ENCODE peak calls at places on chromosomes 1 and 21, in eight cellular contexts. M is stomach, D is prostate gland, W is Panc1, Q is sigmoid colon, I is esophagus muscularis mucosa, Y is K562, O is upper lobe of left lung. U is an unnamed sample.

GRCh38 chr1:54283997-54284385 is 84.0 kb downstream of the MRPL37 start:
- DNase-seq in M (no peak), D (no peak), W (no peak), Q (no peak), I (no peak), Y (no peak), O (no peak), U (no peak)

GRCh38 chr1:213123532-213123931 is 72.5 kb downstream of the RPS6KC1 start:
- DNase-seq in M (no peak), D (no peak), W (no peak), Q (no peak), I (no peak), Y (no peak), O (no peak), U (no peak)

GRCh38 chr1:50605186-50605875 is 182.1 kb upstream of the DMRTA2 start:
- DNase-seq in M (no peak), D (peak), W (peak), Q (no peak), I (no peak), Y (peak), O (no peak), U (peak)

GRCh38 chr1:43971336-43971980 is 1.6 kb downstream of the DPH2 start:
- DNase-seq in M (no peak), D (no peak), W (no peak), Q (no peak), I (no peak), Y (no peak), O (no peak), U (no peak)

GRCh38 chr1:65946960-65947359 is 154.3 kb downstream of the PDE4B start:
- DNase-seq in M (no peak), D (no peak), W (no peak), Q (no peak), I (no peak), Y (no peak), O (no peak), U (no peak)

GRCh38 chr1:245969274-245969673 is 537.8 kb downstream of the SMYD3 start:
- DNase-seq in M (no peak), D (no peak), W (peak), Q (no peak), I (no peak), Y (no peak), O (no peak), U (no peak)

GRCh38 chr1:38071530-38072266 is 25.1 kb upstream of the POU3F1 start:
- DNase-seq in M (no peak), D (peak), W (peak), Q (no peak), I (no peak), Y (peak), O (no peak), U (no peak)

GRCh38 chr1:25568090-25568833 is 24.9 kb downstream of the LDLRAP1 start:
- DNase-seq in M (peak), D (peak), W (no peak), Q (peak), I (no peak), Y (no peak), O (no peak), U (no peak)

GRCh38 chr1:40384413-40384762 is 10.9 kb downstream of the SMAP2 start:
- DNase-seq in M (peak), D (no peak), W (no peak), Q (no peak), I (no peak), Y (no peak), O (peak), U (no peak)

GRCh38 chr1:189904509-189904908 is 573.2 kb downstream of the BRINP3 start:
- DNase-seq in M (no peak), D (no peak), W (no peak), Q (no peak), I (no peak), Y (no peak), O (no peak), U (no peak)

GRCh38 chr1:167708940-167709389 is 12.8 kb upstream of the MPZL1 start:
- DNase-seq in M (no peak), D (no peak), W (no peak), Q (no peak), I (no peak), Y (no peak), O (no peak), U (no peak)

GRCh38 chr1:213714645-213715044 is 273.1 kb upstream of the PROX1 start:
- DNase-seq in M (no peak), D (no peak), W (no peak), Q (no peak), I (no peak), Y (no peak), O (no peak), U (no peak)

GRCh38 chr1:92909321-92909720 is 51.9 kb downstream of the DIPK1A start:
- DNase-seq in M (no peak), D (no peak), W (no peak), Q (no peak), I (no peak), Y (no peak), O (no peak), U (no peak)

GRCh38 chr1:193190096-193190744 is 3.8 kb upstream of the B3GALT2 start:
- DNase-seq in M (no peak), D (no peak), W (no peak), Q (no peak), I (no peak), Y (no peak), O (no peak), U (no peak)

GRCh38 chr1:229448373-229448772 is 14.5 kb upstream of the ACTA1 start:
- DNase-seq in M (no peak), D (no peak), W (no peak), Q (no peak), I (no peak), Y (no peak), O (no peak), U (no peak)

DNA sequence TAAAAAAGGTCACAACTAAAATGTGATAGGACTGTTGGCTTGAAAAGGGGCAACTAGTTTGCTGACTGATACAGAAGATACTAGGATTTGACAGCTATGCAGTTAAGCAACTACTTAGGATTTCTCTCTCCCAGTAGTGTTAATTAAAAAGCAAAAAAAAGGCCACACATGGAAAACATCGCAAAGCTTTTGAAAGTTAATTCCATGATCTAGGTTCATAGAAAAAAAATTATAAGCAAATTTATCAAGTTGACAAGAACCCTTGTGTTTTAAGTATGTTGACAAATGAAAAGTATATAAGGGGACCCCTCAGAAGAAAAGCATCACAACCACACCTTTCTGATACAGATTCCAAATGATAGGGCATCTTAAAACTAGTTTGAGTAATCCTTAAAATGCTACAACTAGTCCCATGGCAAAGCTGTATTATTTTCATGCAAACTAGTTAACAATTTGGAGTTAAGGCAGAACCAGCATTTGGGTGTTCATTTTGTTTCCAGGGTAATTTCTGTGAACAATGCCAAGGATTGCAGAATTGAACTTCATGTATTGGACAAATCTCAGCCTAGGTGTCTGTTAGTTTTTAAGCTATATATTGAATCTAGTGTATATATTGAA is 4.1 kb downstream of the PNRC2 start:
- DNase-seq in M (no peak), D (no peak), W (no peak), Q (no peak), I (no peak), Y (no peak), O (no peak), U (no peak)
- TF ChIP-seq POLR2AphosphoS5 in M (no peak), D (no peak), W (peak), Q (no peak), I (no peak), Y (peak), O (no peak), U (no peak)

GRCh38 chr1:160949881-160950280 is 4.7 kb downstream of the ITLN2 start:
- DNase-seq in M (no peak), D (no peak), W (no peak), Q (no peak), I (no peak), Y (no peak), O (no peak), U (no peak)

GRCh38 chr1:160950657-160951056 is 4.0 kb downstream of the ITLN2 start:
- DNase-seq in M (no peak), D (no peak), W (no peak), Q (no peak), I (no peak), Y (no peak), O (no peak), U (no peak)

GRCh38 chr1:160953030-160953429 is 1.6 kb downstream of the ITLN2 start:
- DNase-seq in M (no peak), D (peak), W (no peak), Q (no peak), I (no peak), Y (no peak), O (no peak), U (no peak)

GRCh38 chr1:160951443-160952128 is 3.0 kb downstream of the ITLN2 start:
- DNase-seq in M (peak), D (peak), W (peak), Q (no peak), I (no peak), Y (peak), O (peak), U (peak)

DNA sequence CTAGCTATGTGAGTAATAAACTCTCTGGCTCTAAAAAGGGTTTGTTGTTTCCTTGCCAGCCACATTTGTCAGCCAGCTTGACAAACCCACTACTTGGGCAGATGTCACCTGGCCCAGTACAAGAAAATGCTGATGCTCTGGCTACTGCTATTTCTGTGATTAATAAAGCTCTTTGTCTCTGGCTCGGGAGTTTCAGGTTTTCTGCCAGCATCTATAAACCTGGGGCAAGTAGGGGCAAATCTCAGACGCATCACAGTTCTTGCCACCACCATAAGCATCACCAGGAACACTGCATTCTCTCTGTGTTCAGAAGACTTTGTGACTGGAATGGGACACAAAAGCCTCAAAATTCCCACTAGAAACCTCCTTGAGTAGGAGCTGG is 2.5 kb downstream of the ITLN2 start:
- DNase-seq in M (no peak), D (peak), W (no peak), Q (no peak), I (no peak), Y (no peak), O (no peak), U (no peak)
- H3K27ac ChIP-seq in M (no peak), D (peak), W (no peak), Q (no peak), I (no peak), Y (no peak), O (peak), U (no peak)

DNA sequence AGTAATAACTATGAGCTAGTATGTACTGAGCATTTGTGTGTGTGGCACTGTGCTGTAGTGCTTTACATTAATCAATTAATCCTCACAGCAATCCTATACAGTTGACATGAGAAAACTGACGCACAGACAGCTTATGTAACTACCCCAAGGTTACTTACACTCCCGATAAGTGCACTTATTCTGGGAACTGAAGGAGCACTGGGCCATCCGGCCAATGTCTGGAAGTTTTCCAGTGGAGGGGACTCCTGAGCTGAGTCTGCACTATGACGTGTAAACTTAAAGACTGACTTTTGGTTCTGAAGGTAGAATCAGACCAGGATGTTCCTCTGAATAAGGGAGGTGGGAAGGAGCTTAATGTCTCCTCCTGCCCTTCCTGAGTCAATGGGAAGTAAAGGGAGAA is 12.2 kb downstream of the TRABD2B start:
- DNase-seq in M (no peak), D (no peak), W (no peak), Q (no peak), I (no peak), Y (no peak), O (no peak), U (no peak)
- TF ChIP-seq POLR2AphosphoS5 in M (no peak), D (no peak), W (no peak), Q (no peak), I (no peak), Y (no peak), O (no peak), U (no peak)

DNA sequence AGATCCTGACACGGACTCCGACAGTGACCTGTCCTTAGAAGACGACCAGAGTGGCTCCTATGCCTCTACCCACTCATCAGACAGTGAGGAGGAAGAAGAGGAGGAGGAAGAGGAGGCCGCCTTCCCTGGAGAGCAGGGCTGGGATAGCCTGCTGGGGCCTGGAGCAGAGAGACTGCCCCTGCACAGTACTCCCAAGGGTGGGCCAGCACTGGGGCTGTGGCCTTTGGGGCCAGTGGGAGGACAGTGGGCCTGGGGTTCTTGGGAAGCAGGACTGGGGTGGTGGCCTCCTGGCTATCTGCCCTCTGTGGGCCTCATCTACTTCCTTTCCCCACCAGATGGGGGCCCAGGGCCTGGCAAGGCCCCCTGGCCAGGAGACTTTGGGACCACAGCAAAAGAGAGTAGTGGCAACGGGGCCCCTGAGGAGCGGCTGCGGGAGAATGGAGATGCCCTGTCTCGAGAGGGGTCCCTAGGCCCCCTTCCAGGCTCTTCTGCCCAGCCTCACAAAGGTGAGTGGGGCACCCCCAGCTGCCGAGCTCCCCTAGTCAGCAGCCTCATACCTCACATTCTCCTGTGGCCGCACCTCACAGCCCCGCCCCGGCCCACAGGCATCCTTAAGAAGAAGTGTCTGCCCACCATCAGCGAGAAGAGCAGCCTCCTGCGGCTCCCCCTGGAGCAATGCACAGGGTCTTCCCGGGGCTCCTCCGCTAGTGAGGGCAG is 10.0 kb downstream of the PSRC1 start:
- DNase-seq in M (no peak), D (no peak), W (no peak), Q (no peak), I (no peak), Y (no peak), O (no peak), U (peak)
- H3K27ac ChIP-seq in M (no peak), D (peak), W (no peak), Q (no peak), I (no peak), Y (no peak), O (peak), U (no peak)

GRCh38 chr1:2837316-2837715 is 35.8 kb upstream of the TTC34 start:
- DNase-seq in M (no peak), D (no peak), W (no peak), Q (no peak), I (no peak), Y (no peak), O (no peak), U (no peak)
- TF ChIP-seq POLR2AphosphoS5 in M (no peak), D (no peak), W (no peak), Q (no peak), I (no peak), Y (no peak), O (no peak), U (no peak)

DNA sequence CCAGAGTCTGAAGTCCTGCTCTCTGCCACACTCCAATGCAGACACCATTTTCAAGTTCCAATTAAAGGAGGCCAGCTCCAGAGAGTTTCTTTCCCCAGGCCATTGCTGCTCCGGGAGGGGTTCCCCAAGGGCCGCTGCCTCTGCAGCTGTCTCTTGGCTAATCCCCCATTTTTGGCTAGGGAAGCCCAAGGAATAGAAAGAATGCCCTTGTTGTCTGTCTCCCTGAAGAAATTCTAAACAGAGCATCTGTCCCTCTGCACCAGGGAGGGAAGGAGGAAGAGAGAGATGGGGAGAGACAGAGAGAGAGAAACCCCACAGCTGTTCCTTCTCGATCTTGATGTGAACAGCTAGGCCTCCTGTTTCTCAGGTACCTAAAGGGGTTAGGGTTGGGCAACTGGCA is 12.9 kb downstream of the OPTC start:
- DNase-seq in M (no peak), D (no peak), W (no peak), Q (no peak), I (no peak), Y (no peak), O (no peak), U (no peak)
- H3K27ac ChIP-seq in M (peak), D (no peak), W (no peak), Q (peak), I (peak), Y (no peak), O (peak), U (peak)

GRCh38 chr1:234752927-234753326 is 142.9 kb upstream of the IRF2BP2 start:
- DNase-seq in M (no peak), D (no peak), W (no peak), Q (no peak), I (no peak), Y (no peak), O (no peak), U (no peak)

GRCh38 chr1:234753979-234754378 is 144.0 kb upstream of the IRF2BP2 start:
- DNase-seq in M (no peak), D (no peak), W (no peak), Q (no peak), I (no peak), Y (no peak), O (no peak), U (no peak)

GRCh38 chr1:234748713-234749112 is 138.7 kb upstream of the IRF2BP2 start:
- DNase-seq in M (no peak), D (no peak), W (no peak), Q (no peak), I (no peak), Y (no peak), O (no peak), U (no peak)

GRCh38 chr1:234751678-234752077 is 141.7 kb upstream of the IRF2BP2 start:
- DNase-seq in M (no peak), D (no peak), W (no peak), Q (no peak), I (no peak), Y (no peak), O (no peak), U (no peak)

DNA sequence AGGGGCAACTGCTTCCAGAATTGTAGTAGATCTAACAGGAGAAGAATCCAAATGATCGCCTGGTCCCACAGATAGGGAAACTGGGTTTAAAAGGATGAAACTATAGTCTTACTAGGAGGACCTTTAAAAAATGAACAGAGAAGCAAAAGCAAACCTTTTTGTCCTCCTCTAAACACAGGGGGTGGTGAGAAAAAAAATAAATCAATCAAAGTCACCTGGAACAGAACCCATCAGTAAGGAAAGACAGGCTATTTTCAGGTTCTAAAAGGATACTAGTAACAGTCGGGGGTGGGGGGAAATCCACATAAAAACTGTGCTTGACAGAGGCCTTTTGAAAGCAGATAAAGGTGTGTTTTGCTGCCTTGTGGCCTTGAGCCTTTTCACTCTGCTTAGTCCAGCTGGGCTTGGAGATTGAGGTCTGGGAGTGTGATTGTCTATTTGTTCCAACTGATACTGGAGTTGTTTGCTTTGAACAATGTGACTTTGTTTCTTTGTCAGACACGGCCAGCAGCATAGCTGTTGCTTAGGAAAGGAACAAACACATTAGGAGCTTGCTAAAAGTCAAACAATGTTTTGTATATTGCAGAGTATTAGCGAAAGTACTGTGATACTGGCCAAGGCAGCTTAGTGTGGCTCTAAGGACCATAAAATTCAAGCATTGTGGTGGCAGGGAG is 141.1 kb upstream of the IRF2BP2 start:
- DNase-seq in M (peak), D (peak), W (no peak), Q (no peak), I (no peak), Y (peak), O (no peak), U (no peak)
- TF ChIP-seq POLR2AphosphoS5 in M (peak), D (peak), W (no peak), Q (no peak), I (no peak), Y (peak), O (no peak), U (no peak)

DNA sequence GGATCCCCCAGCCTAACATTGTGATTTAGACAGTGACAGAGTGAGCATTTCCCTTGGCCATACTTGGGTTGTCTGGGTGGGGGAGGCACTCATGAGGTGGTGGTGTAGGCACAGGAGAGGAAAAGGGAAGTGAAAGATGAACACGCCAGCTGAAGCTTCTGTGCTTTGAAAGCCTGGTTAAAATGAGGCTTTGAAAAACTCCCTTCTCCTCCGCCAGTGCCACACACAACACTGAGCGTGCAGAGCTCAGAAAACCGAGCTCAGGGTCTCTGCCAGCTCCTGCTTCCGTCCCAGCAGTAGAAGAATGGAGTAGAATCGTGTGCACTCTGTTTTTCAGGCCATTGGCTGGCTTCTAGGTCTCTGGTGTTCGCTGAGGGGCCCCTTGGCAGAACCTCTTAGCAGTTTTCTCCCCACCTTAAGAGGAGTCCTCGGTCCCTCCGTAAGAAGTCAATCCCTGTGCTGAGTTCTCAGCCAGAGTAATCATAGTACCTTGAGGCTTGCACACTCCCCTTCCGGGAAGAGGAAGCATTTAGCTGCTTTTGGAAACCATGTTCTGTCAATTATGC is 12.9 kb downstream of the PLEKHM2 start:
- DNase-seq in M (no peak), D (no peak), W (no peak), Q (no peak), I (no peak), Y (no peak), O (no peak), U (peak)
- H3K27ac ChIP-seq in M (peak), D (no peak), W (no peak), Q (peak), I (no peak), Y (peak), O (peak), U (peak)

GRCh38 chr21:42171091-42172053 is 47.6 kb upstream of the ABCG1 start:
- DNase-seq in M (peak), D (peak), W (no peak), Q (no peak), I (no peak), Y (no peak), O (no peak), U (peak)
- TF ChIP-seq POLR2AphosphoS5 in M (no peak), D (peak), W (no peak), Q (no peak), I (peak), Y (no peak), O (no peak), U (no peak)

U was measured in transverse colon.